ENCODE peak calls at places on chromosomes 7 and 10, in six cellular contexts. M is mesendoderm, U is ovary, W is NCI-H2171 treated with DMSO at 0.1 percent for 48 hours, A is HTR-8/SVneo, K is anterior cingulate cortex. G is an unnamed sample.

GRCh38 chr7:30598121-30598876 is 3.6 kb downstream of the GARS1 start:
- DNase-seq in M (peak; percentile 22), K (no peak), A (no peak), W (no peak), U (no peak), G (no peak)

GRCh38 chr7:156612930-156613329 is 27.6 kb upstream of the RNF32 start:
- DNase-seq in K (no peak), W (no peak), M (no peak), A (no peak), U (no peak), G (no peak)

GRCh38 chr10:95837783-95838182 is 70.0 kb upstream of the CC2D2B start:
- DNase-seq in K (no peak), U (no peak), W (no peak), A (no peak), M (no peak), G (no peak)

GRCh38 chr7:101154693-101155102 is 422 bp downstream of the AP1S1 start:
- DNase-seq in U (no peak), M (no peak), A (no peak), W (peak; percentile 19), K (no peak), G (no peak)

GRCh38 chr7:35003679-35004278 is 33.5 kb downstream of the DPY19L1 start:
- DNase-seq in K (peak; percentile 1), A (peak; percentile 8), W (peak; percentile 83), M (peak; percentile 77), U (no peak), G (peak; percentile 69)

GRCh38 chr10:17140386-17140761 is 10.8 kb upstream of the CUBN start:
- DNase-seq in K (no peak), A (no peak), U (no peak), M (no peak), W (no peak), G (no peak)

GRCh38 chr10:86077271-86077670 is 289.3 kb downstream of the GRID1 start:
- DNase-seq in K (no peak), U (no peak), M (no peak), A (no peak), W (no peak), G (no peak)

GRCh38 chr7:34260282-34260681 is 354.9 kb downstream of the BMPER start:
- DNase-seq in M (peak; percentile 38), U (no peak), W (no peak), A (peak; percentile 50), K (no peak), G (peak; percentile 76)

GRCh38 chr7:2355079-2356008 is 717 bp downstream of the EIF3B start:
- DNase-seq in U (no peak), K (no peak), A (peak; percentile 34), W (no peak), M (peak; percentile 27), G (peak; percentile 20)

GRCh38 chr7:94182066-94182465 is 177.9 kb upstream of the BET1 start:
- DNase-seq in U (no peak), W (no peak), K (no peak), A (no peak), M (peak; percentile 5), G (peak; percentile 68)

GRCh38 chr10:78804356-78805032 is 264.3 kb upstream of the ZMIZ1 start:
- DNase-seq in W (no peak), A (no peak), U (no peak), K (no peak), M (no peak), G (no peak)

GRCh38 chr10:26994743-26995142 is 105.6 kb downstream of the ANKRD26 start:
- DNase-seq in K (no peak), M (no peak), A (no peak), W (no peak), U (no peak), G (no peak)

GRCh38 chr7:158246272-158246959 is 341.2 kb downstream of the PTPRN2 start:
- DNase-seq in U (no peak), K (no peak), M (no peak), A (no peak), W (no peak), G (no peak)

GRCh38 chr10:86651021-86651471 is 3.3 kb upstream of the OPN4 start:
- DNase-seq in A (no peak), M (no peak), K (no peak), U (peak; percentile 7), W (peak; percentile 10), G (no peak)